ENCODE peak calls at places on chromosomes 7 and 10, in ten cellular contexts. One of them, this sample, is unnamed.

GRCh38 chr10:2761311-2761710 is 306.0 kb upstream of the PFKP start:
- DNase-seq in tibial nerve: no peak
- DNase-seq in right lobe of liver: no peak
- DNase-seq in IMR-90: no peak
- DNase-seq in GM12892: no peak
- DNase-seq in GM12878: no peak
- DNase-seq in A549: no peak
- DNase-seq in GM12891: no peak
- DNase-seq in testis: no peak
- DNase-seq in prostate gland: no peak
- DNase-seq in this sample: no peak

GRCh38 chr10:95282115-95282514 is 8.7 kb downstream of the PDLIM1 start:
- DNase-seq in IMR-90: peak
- DNase-seq in GM12878: no peak
- DNase-seq in testis: no peak
- DNase-seq in tibial nerve: no peak
- DNase-seq in A549: no peak
- DNase-seq in GM12891: no peak
- DNase-seq in prostate gland: no peak
- DNase-seq in right lobe of liver: no peak
- DNase-seq in GM12892: no peak
- DNase-seq in this sample: no peak

GRCh38 chr10:8618834-8619233 is 564.3 kb downstream of the GATA3 start:
- DNase-seq in testis: no peak
- DNase-seq in right lobe of liver: no peak
- DNase-seq in GM12891: no peak
- DNase-seq in GM12892: no peak
- DNase-seq in prostate gland: no peak
- DNase-seq in GM12878: no peak
- DNase-seq in tibial nerve: no peak
- DNase-seq in A549: peak
- DNase-seq in IMR-90: no peak
- DNase-seq in this sample: no peak

GRCh38 chr7:47202146-47202768 is 379.7 kb downstream of the TNS3 start:
- DNase-seq in GM12892: no peak
- DNase-seq in GM12891: no peak
- DNase-seq in testis: no peak
- DNase-seq in prostate gland: no peak
- DNase-seq in tibial nerve: no peak
- DNase-seq in GM12878: no peak
- DNase-seq in A549: no peak
- DNase-seq in right lobe of liver: no peak
- DNase-seq in IMR-90: no peak
- DNase-seq in this sample: no peak

GRCh38 chr7:92953657-92954056 is 117.3 kb upstream of the CDK6 start:
- DNase-seq in GM12891: no peak
- DNase-seq in GM12878: no peak
- DNase-seq in right lobe of liver: no peak
- DNase-seq in prostate gland: no peak
- DNase-seq in GM12892: no peak
- DNase-seq in tibial nerve: no peak
- DNase-seq in testis: no peak
- DNase-seq in IMR-90: no peak
- DNase-seq in A549: no peak
- DNase-seq in this sample: no peak

GRCh38 chr7:38186593-38187314 is 8.7 kb downstream of the STARD3NL start:
- DNase-seq in GM12891: no peak
- DNase-seq in A549: no peak
- DNase-seq in IMR-90: peak
- DNase-seq in testis: no peak
- DNase-seq in prostate gland: no peak
- DNase-seq in GM12892: no peak
- DNase-seq in right lobe of liver: no peak
- DNase-seq in GM12878: no peak
- DNase-seq in tibial nerve: no peak
- DNase-seq in this sample: peak

GRCh38 chr7:91892099-91892788 is 11.7 kb upstream of the MTERF1 start:
- DNase-seq in tibial nerve: no peak
- DNase-seq in IMR-90: no peak
- DNase-seq in GM12878: no peak
- DNase-seq in prostate gland: no peak
- DNase-seq in GM12892: no peak
- DNase-seq in GM12891: no peak
- DNase-seq in right lobe of liver: no peak
- DNase-seq in A549: no peak
- DNase-seq in testis: no peak
- DNase-seq in this sample: no peak

GRCh38 chr10:87658858-87659555 is 671 bp upstream of the PAPSS2 start:
- DNase-seq in GM12878: no peak
- DNase-seq in tibial nerve: no peak
- DNase-seq in A549: no peak
- DNase-seq in GM12892: no peak
- DNase-seq in GM12891: no peak
- DNase-seq in testis: peak
- DNase-seq in right lobe of liver: no peak
- DNase-seq in IMR-90: peak
- DNase-seq in prostate gland: no peak
- DNase-seq in this sample: no peak

GRCh38 chr10:29751686-29752085 is 116.9 kb upstream of the SVIL start:
- DNase-seq in testis: no peak
- DNase-seq in GM12892: no peak
- DNase-seq in tibial nerve: no peak
- DNase-seq in GM12891: no peak
- DNase-seq in right lobe of liver: no peak
- DNase-seq in IMR-90: no peak
- DNase-seq in prostate gland: no peak
- DNase-seq in A549: no peak
- DNase-seq in GM12878: no peak
- DNase-seq in this sample: no peak

GRCh38 chr7:111587126-111587525 is 24.8 kb upstream of the IMMP2L start:
- DNase-seq in GM12892: no peak
- DNase-seq in IMR-90: no peak
- DNase-seq in testis: no peak
- DNase-seq in prostate gland: no peak
- DNase-seq in tibial nerve: no peak
- DNase-seq in A549: no peak
- DNase-seq in right lobe of liver: no peak
- DNase-seq in GM12891: no peak
- DNase-seq in GM12878: no peak
- DNase-seq in this sample: no peak

GRCh38 chr7:70720191-70720873 is 411.6 kb upstream of the GALNT17 start:
- DNase-seq in right lobe of liver: no peak
- DNase-seq in tibial nerve: no peak
- DNase-seq in GM12878: no peak
- DNase-seq in prostate gland: no peak
- DNase-seq in GM12891: no peak
- DNase-seq in testis: no peak
- DNase-seq in GM12892: no peak
- DNase-seq in A549: no peak
- DNase-seq in IMR-90: no peak
- DNase-seq in this sample: no peak

GRCh38 chr7:90708841-90709317 is 112.8 kb downstream of the CDK14 start:
- DNase-seq in IMR-90: no peak
- DNase-seq in prostate gland: no peak
- DNase-seq in GM12891: no peak
- DNase-seq in tibial nerve: no peak
- DNase-seq in GM12878: peak
- DNase-seq in right lobe of liver: no peak
- DNase-seq in A549: no peak
- DNase-seq in GM12892: no peak
- DNase-seq in testis: peak
- DNase-seq in this sample: no peak

GRCh38 chr10:63588436-63589180 is 67.4 kb downstream of the REEP3 start:
- DNase-seq in testis: no peak
- DNase-seq in GM12891: no peak
- DNase-seq in prostate gland: peak
- DNase-seq in GM12878: no peak
- DNase-seq in right lobe of liver: no peak
- DNase-seq in tibial nerve: no peak
- DNase-seq in A549: no peak
- DNase-seq in GM12892: no peak
- DNase-seq in IMR-90: peak
- DNase-seq in this sample: no peak

GRCh38 chr10:17731331-17731730 is 20.7 kb upstream of the TMEM236 start:
- DNase-seq in GM12892: no peak
- DNase-seq in right lobe of liver: no peak
- DNase-seq in testis: no peak
- DNase-seq in A549: no peak
- DNase-seq in GM12878: no peak
- DNase-seq in prostate gland: no peak
- DNase-seq in GM12891: no peak
- DNase-seq in IMR-90: no peak
- DNase-seq in tibial nerve: no peak
- DNase-seq in this sample: no peak

GRCh38 chr7:55774327-55775050 is 88.1 kb downstream of the SEPTIN14 start:
- DNase-seq in testis: peak
- DNase-seq in right lobe of liver: no peak
- DNase-seq in prostate gland: peak
- DNase-seq in tibial nerve: no peak
- DNase-seq in GM12892: no peak
- DNase-seq in A549: no peak
- DNase-seq in GM12878: no peak
- DNase-seq in GM12891: no peak
- DNase-seq in IMR-90: no peak
- DNase-seq in this sample: no peak

GRCh38 chr10:86523348-86523747 is 1.8 kb upstream of the WAPL start:
- DNase-seq in testis: peak
- DNase-seq in IMR-90: peak
- DNase-seq in GM12892: no peak
- DNase-seq in GM12891: no peak
- DNase-seq in A549: peak
- DNase-seq in GM12878: no peak
- DNase-seq in right lobe of liver: no peak
- DNase-seq in tibial nerve: no peak
- DNase-seq in prostate gland: no peak
- DNase-seq in this sample: no peak

GRCh38 chr10:74244097-74244685 is 93.2 kb downstream of the ADK start:
- DNase-seq in right lobe of liver: no peak
- DNase-seq in GM12891: no peak
- DNase-seq in testis: peak
- DNase-seq in GM12892: no peak
- DNase-seq in prostate gland: no peak
- DNase-seq in A549: no peak
- DNase-seq in IMR-90: peak
- DNase-seq in tibial nerve: no peak
- DNase-seq in GM12878: no peak
- DNase-seq in this sample: no peak

GRCh38 chr7:34382166-34382893 is 275.7 kb upstream of the NPSR1 start:
- DNase-seq in tibial nerve: no peak
- DNase-seq in A549: no peak
- DNase-seq in right lobe of liver: no peak
- DNase-seq in prostate gland: no peak
- DNase-seq in GM12878: no peak
- DNase-seq in GM12891: no peak
- DNase-seq in GM12892: no peak
- DNase-seq in testis: no peak
- DNase-seq in IMR-90: no peak
- DNase-seq in this sample: no peak

GRCh38 chr7:120442838-120443237 is 169.9 kb downstream of the KCND2 start:
- DNase-seq in A549: no peak
- DNase-seq in GM12878: peak
- DNase-seq in prostate gland: no peak
- DNase-seq in tibial nerve: no peak
- DNase-seq in GM12891: no peak
- DNase-seq in IMR-90: no peak
- DNase-seq in testis: no peak
- DNase-seq in right lobe of liver: no peak
- DNase-seq in GM12892: no peak
- DNase-seq in this sample: no peak
- TF ChIP-seq POLR2A in A549: no peak
- TF ChIP-seq POLR2A in GM12878: no peak
- TF ChIP-seq POLR2A in prostate gland: no peak
- TF ChIP-seq POLR2A in tibial nerve: no peak
- TF ChIP-seq POLR2A in GM12891: no peak
- TF ChIP-seq POLR2A in IMR-90: no peak
- TF ChIP-seq POLR2A in testis: no peak
- TF ChIP-seq POLR2A in right lobe of liver: no peak
- TF ChIP-seq POLR2A in GM12892: no peak
- TF ChIP-seq POLR2A in this sample: no peak

DNA sequence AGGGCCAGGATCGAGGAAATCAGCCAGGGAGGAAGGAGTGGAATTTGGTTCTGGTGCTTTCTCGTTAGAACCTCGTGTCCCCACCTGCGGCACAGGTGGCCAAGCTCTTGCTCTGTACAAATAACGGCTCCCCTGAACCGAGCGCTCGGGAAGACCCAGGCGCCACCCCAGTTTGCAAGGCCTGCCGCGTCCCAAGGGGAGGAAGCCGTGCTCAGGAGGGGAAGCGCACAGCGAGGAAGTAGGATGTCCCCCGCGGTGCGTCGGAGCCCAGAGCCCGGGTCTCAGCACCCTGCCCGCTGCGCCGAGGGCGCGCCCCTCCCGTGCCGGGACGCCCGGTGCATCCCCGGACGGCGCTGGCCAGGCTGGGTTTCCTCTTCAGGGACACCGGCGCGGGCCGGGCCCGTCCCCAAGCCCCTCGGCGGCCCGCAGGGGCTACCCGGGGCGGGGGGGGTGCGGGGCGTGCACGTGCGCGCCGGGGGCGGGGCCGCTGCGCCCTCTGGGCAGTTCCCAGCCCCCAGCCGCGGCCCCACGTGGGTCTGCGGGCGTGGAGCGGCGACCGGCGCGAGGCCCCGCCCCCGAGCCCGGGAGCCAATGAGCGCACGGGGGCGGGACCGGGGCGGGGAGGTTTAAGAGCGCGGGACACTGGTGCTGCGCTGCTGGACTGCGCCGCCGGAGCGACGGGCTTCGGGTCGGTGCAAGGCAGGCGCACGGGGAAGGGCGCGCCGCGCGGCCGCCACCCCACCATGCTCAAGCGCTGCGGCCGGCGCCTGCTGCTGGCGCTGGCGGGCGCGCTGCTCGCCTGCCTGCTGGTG is at the start of gene LFNG:
- DNase-seq in tibial nerve: peak
- DNase-seq in GM12891: peak
- DNase-seq in A549: peak
- DNase-seq in IMR-90: peak
- DNase-seq in right lobe of liver: peak
- DNase-seq in testis: peak
- DNase-seq in GM12892: peak
- DNase-seq in GM12878: peak
- DNase-seq in prostate gland: peak
- DNase-seq in this sample: peak
- TF ChIP-seq POLR2A in tibial nerve: peak
- TF ChIP-seq POLR2A in GM12891: no peak
- TF ChIP-seq POLR2A in A549: peak
- TF ChIP-seq POLR2A in IMR-90: peak
- TF ChIP-seq POLR2A in right lobe of liver: peak
- TF ChIP-seq POLR2A in testis: peak
- TF ChIP-seq POLR2A in GM12892: peak
- TF ChIP-seq POLR2A in GM12878: peak
- TF ChIP-seq POLR2A in prostate gland: peak
- TF ChIP-seq POLR2A in this sample: peak

GRCh38 chr10:51074238-51075028 is at the start of gene PRKG1:
- DNase-seq in right lobe of liver: peak
- DNase-seq in GM12891: peak
- DNase-seq in GM12878: no peak
- DNase-seq in GM12892: peak
- DNase-seq in IMR-90: peak
- DNase-seq in testis: peak
- DNase-seq in tibial nerve: peak
- DNase-seq in A549: peak
- DNase-seq in prostate gland: peak
- DNase-seq in this sample: peak
- TF ChIP-seq POLR2A in right lobe of liver: no peak
- TF ChIP-seq POLR2A in GM12891: no peak
- TF ChIP-seq POLR2A in GM12878: no peak
- TF ChIP-seq POLR2A in GM12892: no peak
- TF ChIP-seq POLR2A in IMR-90: peak
- TF ChIP-seq POLR2A in testis: no peak
- TF ChIP-seq POLR2A in tibial nerve: no peak
- TF ChIP-seq POLR2A in A549: no peak
- TF ChIP-seq POLR2A in prostate gland: no peak
- TF ChIP-seq POLR2A in this sample: no peak

GRCh38 chr7:135169141-135169935 is 1.2 kb downstream of the CYREN start:
- DNase-seq in A549: peak
- DNase-seq in GM12892: peak
- DNase-seq in tibial nerve: no peak
- DNase-seq in testis: no peak
- DNase-seq in right lobe of liver: peak
- DNase-seq in GM12891: peak
- DNase-seq in prostate gland: no peak
- DNase-seq in GM12878: no peak
- DNase-seq in IMR-90: peak
- DNase-seq in this sample: peak
- TF ChIP-seq POLR2A in A549: no peak
- TF ChIP-seq POLR2A in GM12892: no peak
- TF ChIP-seq POLR2A in tibial nerve: no peak
- TF ChIP-seq POLR2A in testis: no peak
- TF ChIP-seq POLR2A in right lobe of liver: no peak
- TF ChIP-seq POLR2A in GM12891: peak
- TF ChIP-seq POLR2A in prostate gland: no peak
- TF ChIP-seq POLR2A in GM12878: peak
- TF ChIP-seq POLR2A in IMR-90: no peak
- TF ChIP-seq POLR2A in this sample: no peak

This sample was measured in H54.